ENCODE peak calls at places on chromosomes 1 and 21, in four cellular contexts. One of them, this sample, is unnamed.

GRCh38 chr1:68328485-68328884 is 96.2 kb upstream of the WLS start:
- DNase-seq in progenitor cell of endocrine pancreas: no peak
- DNase-seq in WTC11: no peak
- DNase-seq in OCI-M1: no peak
- DNase-seq in this sample: no peak

GRCh38 chr21:42570841-42571387 is 57.3 kb downstream of the SLC37A1 start:
- DNase-seq in progenitor cell of endocrine pancreas: peak; percentile 28
- DNase-seq in WTC11: peak; percentile 16
- DNase-seq in OCI-M1: no peak
- DNase-seq in this sample: no peak

GRCh38 chr1:178579562-178579961 is 66.7 kb downstream of the TEX35 start:
- DNase-seq in progenitor cell of endocrine pancreas: no peak
- DNase-seq in WTC11: no peak
- DNase-seq in OCI-M1: no peak
- DNase-seq in this sample: no peak

GRCh38 chr1:165896277-165896676 is 68.9 kb downstream of the UCK2 start:
- DNase-seq in progenitor cell of endocrine pancreas: no peak
- DNase-seq in WTC11: no peak
- DNase-seq in OCI-M1: no peak
- DNase-seq in this sample: peak; percentile 97

GRCh38 chr1:233496940-233497456 is 116.9 kb upstream of the KCNK1 start:
- DNase-seq in progenitor cell of endocrine pancreas: no peak
- DNase-seq in WTC11: no peak
- DNase-seq in OCI-M1: no peak
- DNase-seq in this sample: no peak

GRCh38 chr1:183058835-183059234 is 35.6 kb downstream of the LAMC1 start:
- DNase-seq in progenitor cell of endocrine pancreas: no peak
- DNase-seq in WTC11: no peak
- DNase-seq in OCI-M1: no peak
- DNase-seq in this sample: no peak

GRCh38 chr1:243667591-243667990 is 182.5 kb downstream of the AKT3 start:
- DNase-seq in progenitor cell of endocrine pancreas: no peak
- DNase-seq in WTC11: peak; percentile 11
- DNase-seq in OCI-M1: no peak
- DNase-seq in this sample: no peak

GRCh38 chr1:100265562-100265930 is 470 bp upstream of the RTCA start:
- DNase-seq in progenitor cell of endocrine pancreas: no peak
- DNase-seq in WTC11: no peak
- DNase-seq in OCI-M1: peak; percentile 82
- DNase-seq in this sample: peak; percentile 54

GRCh38 chr1:45490121-45490622 is 791 bp downstream of the TESK2 start:
- DNase-seq in progenitor cell of endocrine pancreas: no peak
- DNase-seq in WTC11: no peak
- DNase-seq in OCI-M1: peak; percentile 50
- DNase-seq in this sample: peak; percentile 32

GRCh38 chr1:93775224-93775623 is 93.6 kb upstream of the BCAR3 start:
- DNase-seq in progenitor cell of endocrine pancreas: no peak
- DNase-seq in WTC11: no peak
- DNase-seq in OCI-M1: no peak
- DNase-seq in this sample: no peak

GRCh38 chr1:228749765-228750164 is 14.5 kb downstream of the RHOU start:
- DNase-seq in progenitor cell of endocrine pancreas: no peak
- DNase-seq in WTC11: no peak
- DNase-seq in OCI-M1: no peak
- DNase-seq in this sample: no peak

GRCh38 chr1:65866439-65866838 is 73.7 kb downstream of the PDE4B start:
- DNase-seq in progenitor cell of endocrine pancreas: no peak
- DNase-seq in WTC11: no peak
- DNase-seq in OCI-M1: no peak
- DNase-seq in this sample: no peak

GRCh38 chr1:56533621-56534020 is 45.7 kb downstream of the PLPP3 start:
- DNase-seq in progenitor cell of endocrine pancreas: no peak
- DNase-seq in WTC11: no peak
- DNase-seq in OCI-M1: no peak
- DNase-seq in this sample: no peak

GRCh38 chr1:227884370-227885134 is 63.2 kb downstream of the WNT9A start:
- DNase-seq in progenitor cell of endocrine pancreas: no peak
- DNase-seq in WTC11: no peak
- DNase-seq in OCI-M1: no peak
- DNase-seq in this sample: no peak

GRCh38 chr1:94797286-94797685 is 22.9 kb upstream of the SLC44A3 start:
- DNase-seq in progenitor cell of endocrine pancreas: no peak
- DNase-seq in WTC11: no peak
- DNase-seq in OCI-M1: no peak
- DNase-seq in this sample: peak; percentile 80